ENCODE peak calls at places on chromosomes 13 and 19, in five cellular contexts. U is MM.1S, R is fibroblast of the aortic adventitia, I is IMR-90, D is AG10803. E is an unnamed sample.

GRCh38 chr19:29715695-29716581 is 877 bp upstream of the C19orf12 start:
- DNase-seq in U (no peak), R (peak; percentile 35), I (no peak), D (no peak), E (no peak)

GRCh38 chr19:35995655-35995993 is 636 bp downstream of the SDHAF1 start:
- DNase-seq in U (peak; percentile 57), R (peak; percentile 25), I (peak; percentile 8), D (peak; percentile 22), E (peak; percentile 46)

GRCh38 chr13:71339736-71340135 is 527.3 kb downstream of the DACH1 start:
- DNase-seq in U (no peak), R (no peak), I (no peak), D (no peak), E (no peak)

GRCh38 chr19:3620817-3621547 is 5.6 kb downstream of the CACTIN start:
- DNase-seq in U (no peak), R (no peak), I (no peak), D (no peak), E (no peak)

GRCh38 chr19:47663435-47663910 is 49.7 kb upstream of the EHD2 start:
- DNase-seq in U (no peak), R (peak; percentile 97), I (peak; percentile 96), D (peak; percentile 98), E (no peak)

GRCh38 chr13:86881390-86881789 is 789.8 kb upstream of the SLITRK5 start:
- DNase-seq in U (no peak), R (no peak), I (no peak), D (no peak), E (no peak)

GRCh38 chr13:80131204-80131603 is 209.7 kb downstream of the SPRY2 start:
- DNase-seq in U (no peak), R (peak; percentile 70), I (peak; percentile 46), D (peak; percentile 43), E (peak; percentile 54)

GRCh38 chr19:13056052-13056660 is 46.5 kb downstream of the LYL1 start:
- DNase-seq in U (no peak), R (peak; percentile 78), I (peak; percentile 71), D (peak; percentile 84), E (no peak)

GRCh38 chr13:109198585-109198984 is 569.2 kb downstream of the MYO16 start:
- DNase-seq in U (no peak), R (peak; percentile 3), I (peak; percentile 31), D (peak; percentile 72), E (no peak)

GRCh38 chr19:45528744-45529453 is 21.6 kb downstream of the VASP start:
- DNase-seq in U (no peak), R (no peak), I (no peak), D (no peak), E (peak; percentile 34)

GRCh38 chr19:5719274-5719960 is 529 bp downstream of the LONP1 start:
- DNase-seq in U (peak; percentile 35), R (peak; percentile 40), I (peak; percentile 13), D (peak; percentile 35), E (no peak)

GRCh38 chr13:36029171-36029570 is 102.0 kb downstream of the DCLK1 start:
- DNase-seq in U (no peak), R (peak; percentile 71), I (peak; percentile 5), D (no peak), E (no peak)

GRCh38 chr13:28621439-28621838 is 37.5 kb upstream of the POMP start:
- DNase-seq in U (no peak), R (no peak), I (no peak), D (no peak), E (no peak)

GRCh38 chr19:2790194-2790556 is 4.9 kb downstream of the THOP1 start:
- DNase-seq in U (no peak), R (no peak), I (no peak), D (no peak), E (no peak)

GRCh38 chr13:30720470-30720869 is 14.9 kb upstream of the ALOX5AP start:
- DNase-seq in U (no peak), R (no peak), I (no peak), D (peak; percentile 70), E (no peak)

GRCh38 chr19:48398329-48399235 is 5.1 kb downstream of the GRIN2D start:
- DNase-seq in U (peak; percentile 91), R (peak; percentile 76), I (peak; percentile 41), D (peak; percentile 84), E (peak; percentile 92)

GRCh38 chr19:35055715-35056179 is 14.2 kb downstream of the HPN start:
- DNase-seq in U (peak; percentile 28), R (no peak), I (no peak), D (no peak), E (no peak)

GRCh38 chr13:99228737-99229691 is 28.4 kb downstream of the UBAC2 start:
- DNase-seq in U (peak; percentile 91), R (peak; percentile 19), I (peak; percentile 87), D (peak; percentile 92), E (no peak)

GRCh38 chr13:53545340-53545941 is 516.8 kb downstream of the OLFM4 start:
- DNase-seq in U (no peak), R (no peak), I (no peak), D (no peak), E (no peak)
- TF ChIP-seq CTCF in U (no peak), R (no peak), I (no peak), D (no peak), E (no peak)

GRCh38 chr13:49435992-49436391 is 7.9 kb downstream of the CAB39L start:
- DNase-seq in U (no peak), R (peak; percentile 49), I (peak; percentile 44), D (peak; percentile 68), E (no peak)

GRCh38 chr13:49439609-49440008 is 4.3 kb downstream of the CAB39L start:
- DNase-seq in U (no peak), R (no peak), I (no peak), D (no peak), E (no peak)

GRCh38 chr13:49437705-49438104 is 6.2 kb downstream of the CAB39L start:
- DNase-seq in U (no peak), R (no peak), I (no peak), D (no peak), E (no peak)

GRCh38 chr13:49441312-49441711 is 2.6 kb downstream of the CAB39L start:
- DNase-seq in U (no peak), R (no peak), I (no peak), D (no peak), E (no peak)

GRCh38 chr13:49436890-49437289 is 7.0 kb downstream of the CAB39L start:
- DNase-seq in U (no peak), R (peak; percentile 86), I (peak; percentile 73), D (peak; percentile 75), E (no peak)
- TF ChIP-seq CTCF in U (no peak), R (no peak), I (peak; percentile 54), D (peak; percentile 48), E (no peak)

DNA sequence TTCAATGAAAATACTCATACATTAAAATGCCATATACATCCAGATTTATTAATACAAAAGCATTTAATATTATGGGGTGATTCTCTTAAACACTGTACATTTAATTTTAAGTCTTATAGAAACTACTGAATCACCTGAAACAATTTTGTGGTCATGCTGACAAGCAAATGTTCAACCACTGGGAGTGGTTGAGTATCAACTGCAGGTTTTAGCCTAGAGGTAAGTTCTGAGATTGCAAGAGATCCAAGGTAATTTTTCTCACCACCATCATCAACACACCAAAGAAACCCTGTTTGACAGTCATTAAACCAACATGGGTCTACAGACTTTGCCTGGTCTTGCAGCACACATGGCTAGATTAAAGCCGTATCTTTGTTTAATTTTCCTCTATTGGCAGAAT is 196.3 kb downstream of the LHFPL6 start:
- DNase-seq in U (peak; percentile 78), R (no peak), I (no peak), D (no peak), E (no peak)
- TF ChIP-seq CTCF in U (peak; percentile 21), R (peak; percentile 15), I (no peak), D (no peak), E (no peak)

DNA sequence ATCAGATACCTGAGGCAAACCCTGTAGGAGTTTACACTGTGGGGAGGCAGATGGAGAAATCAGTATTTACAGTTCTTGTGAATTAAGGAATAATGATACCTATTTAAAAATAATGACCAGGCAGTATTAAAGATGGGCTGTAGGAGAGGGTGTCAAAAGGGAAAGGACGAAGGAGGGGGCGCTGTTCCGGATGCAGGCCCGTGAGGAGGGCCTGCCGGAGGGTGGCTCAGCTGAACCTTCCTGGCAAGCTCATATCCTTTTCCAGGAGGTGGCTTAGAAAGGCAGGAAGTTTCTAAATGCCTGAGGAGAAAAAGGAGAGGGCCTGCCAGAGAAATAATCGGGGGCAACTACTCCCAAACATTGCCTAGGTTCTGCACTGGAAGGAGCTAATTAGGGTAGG is 46.6 kb downstream of the MBNL2 start:
- DNase-seq in U (no peak), R (no peak), I (no peak), D (no peak), E (peak; percentile 35)
- TF ChIP-seq CTCF in U (no peak), R (no peak), I (peak; percentile 16), D (no peak), E (no peak)

DNA sequence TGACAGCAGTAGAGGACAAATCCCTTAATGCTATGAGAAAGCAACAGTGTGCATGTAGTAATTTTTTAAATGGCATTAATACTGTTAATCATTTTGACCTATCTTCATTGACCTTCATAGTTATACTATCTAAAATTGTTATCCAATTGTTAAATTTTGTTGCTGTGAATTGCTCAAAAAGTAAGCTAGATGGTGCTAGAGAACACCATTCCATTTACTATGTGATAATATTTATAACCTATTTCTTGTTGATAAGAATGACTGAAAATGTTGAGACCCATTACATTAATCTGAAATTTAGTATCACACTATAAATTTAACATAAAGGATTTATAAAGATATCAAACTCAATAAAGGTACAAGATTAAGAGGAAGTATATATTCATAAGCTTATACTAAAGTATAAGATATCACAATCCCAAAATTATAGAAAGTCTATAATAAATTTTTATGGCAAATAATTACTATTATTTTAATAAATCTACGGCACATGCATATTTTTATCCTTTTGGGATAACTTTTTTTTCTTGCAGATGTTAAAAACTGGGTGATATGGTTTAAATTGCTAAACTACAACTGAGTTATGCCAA is 1573.3 kb downstream of the PCDH9 start:
- DNase-seq in U (no peak), R (peak; percentile 57), I (peak; percentile 30), D (peak; percentile 8), E (no peak)
- TF ChIP-seq CTCF in U (peak; percentile 38), R (peak; percentile 64), I (peak; percentile 76), D (peak; percentile 69), E (peak; percentile 48)

GRCh38 chr19:18232540-18233223 is 6.4 kb upstream of the PDE4C start:
- DNase-seq in U (no peak), R (no peak), I (no peak), D (no peak), E (peak; percentile 65)
- TF ChIP-seq CTCF in U (no peak), R (peak; percentile 8), I (peak; percentile 13), D (no peak), E (peak; percentile 27)

E was measured in endothelial cell.